ENCODE peak calls at places on chromosomes 11 and 22, in ten cellular contexts. One of them, this sample, is unnamed.
A peak's percentile ranks its signal among the peaks of the same experiment; 100 is the strongest.

GRCh38 chr11:8259316-8259995 is 4.2 kb downstream of the LMO1 start:
- DNase-seq in hepatocyte: no peak
- DNase-seq in A549: no peak
- DNase-seq in CD4-positive, alpha-beta memory T cell: no peak
- DNase-seq in effector memory CD4-positive, alpha-beta T cell: no peak
- DNase-seq in activated CD4-positive, alpha-beta T cell treated with anti-CD3 and anti-CD28 coated beads, Interleukin-2, amount 50 U/mL, for 24 hours: no peak
- DNase-seq in GM12891: no peak
- DNase-seq in GM12865: no peak
- DNase-seq in naive thymus-derived CD4-positive, alpha-beta T cell: no peak
- DNase-seq in activated T-cell treated with anti-CD3 and anti-CD28 coated beads for 48 hours: no peak
- DNase-seq in this sample: no peak

GRCh38 chr11:13007702-13008435 is 1.2 kb upstream of the RASSF10 start:
- DNase-seq in hepatocyte: peak; percentile 67
- DNase-seq in A549: peak; percentile 31
- DNase-seq in CD4-positive, alpha-beta memory T cell: no peak
- DNase-seq in effector memory CD4-positive, alpha-beta T cell: no peak
- DNase-seq in activated CD4-positive, alpha-beta T cell treated with anti-CD3 and anti-CD28 coated beads, Interleukin-2, amount 50 U/mL, for 24 hours: no peak
- DNase-seq in GM12891: no peak
- DNase-seq in GM12865: no peak
- DNase-seq in naive thymus-derived CD4-positive, alpha-beta T cell: no peak
- DNase-seq in activated T-cell treated with anti-CD3 and anti-CD28 coated beads for 48 hours: no peak
- DNase-seq in this sample: no peak

GRCh38 chr11:87356428-87356827 is 318.7 kb downstream of the TMEM135 start:
- DNase-seq in hepatocyte: no peak
- DNase-seq in A549: no peak
- DNase-seq in CD4-positive, alpha-beta memory T cell: no peak
- DNase-seq in effector memory CD4-positive, alpha-beta T cell: no peak
- DNase-seq in activated CD4-positive, alpha-beta T cell treated with anti-CD3 and anti-CD28 coated beads, Interleukin-2, amount 50 U/mL, for 24 hours: no peak
- DNase-seq in GM12891: no peak
- DNase-seq in GM12865: no peak
- DNase-seq in naive thymus-derived CD4-positive, alpha-beta T cell: no peak
- DNase-seq in activated T-cell treated with anti-CD3 and anti-CD28 coated beads for 48 hours: no peak
- DNase-seq in this sample: no peak

GRCh38 chr11:117820071-117820470 is 4.5 kb downstream of the FXYD2 start:
- DNase-seq in hepatocyte: no peak
- DNase-seq in A549: no peak
- DNase-seq in CD4-positive, alpha-beta memory T cell: no peak
- DNase-seq in effector memory CD4-positive, alpha-beta T cell: no peak
- DNase-seq in activated CD4-positive, alpha-beta T cell treated with anti-CD3 and anti-CD28 coated beads, Interleukin-2, amount 50 U/mL, for 24 hours: no peak
- DNase-seq in GM12891: no peak
- DNase-seq in GM12865: no peak
- DNase-seq in naive thymus-derived CD4-positive, alpha-beta T cell: no peak
- DNase-seq in activated T-cell treated with anti-CD3 and anti-CD28 coated beads for 48 hours: no peak
- DNase-seq in this sample: no peak

GRCh38 chr11:124865902-124866851 is 945 bp downstream of the ROBO3 start:
- DNase-seq in hepatocyte: peak; percentile 71
- DNase-seq in A549: peak; percentile 64
- DNase-seq in CD4-positive, alpha-beta memory T cell: peak; percentile 46
- DNase-seq in effector memory CD4-positive, alpha-beta T cell: peak; percentile 25
- DNase-seq in activated CD4-positive, alpha-beta T cell treated with anti-CD3 and anti-CD28 coated beads, Interleukin-2, amount 50 U/mL, for 24 hours: peak; percentile 19
- DNase-seq in GM12891: peak; percentile 64
- DNase-seq in GM12865: peak; percentile 19
- DNase-seq in naive thymus-derived CD4-positive, alpha-beta T cell: no peak
- DNase-seq in activated T-cell treated with anti-CD3 and anti-CD28 coated beads for 48 hours: peak; percentile 60
- DNase-seq in this sample: no peak

GRCh38 chr11:108340958-108341357 is 118.1 kb downstream of the ATM start:
- DNase-seq in hepatocyte: peak; percentile 74
- DNase-seq in A549: peak; percentile 6
- DNase-seq in CD4-positive, alpha-beta memory T cell: no peak
- DNase-seq in effector memory CD4-positive, alpha-beta T cell: no peak
- DNase-seq in activated CD4-positive, alpha-beta T cell treated with anti-CD3 and anti-CD28 coated beads, Interleukin-2, amount 50 U/mL, for 24 hours: no peak
- DNase-seq in GM12891: no peak
- DNase-seq in GM12865: no peak
- DNase-seq in naive thymus-derived CD4-positive, alpha-beta T cell: no peak
- DNase-seq in activated T-cell treated with anti-CD3 and anti-CD28 coated beads for 48 hours: no peak
- DNase-seq in this sample: no peak

GRCh38 chr11:131609317-131609716 is 238.9 kb downstream of the NTM start:
- DNase-seq in hepatocyte: peak; percentile 19
- DNase-seq in A549: no peak
- DNase-seq in CD4-positive, alpha-beta memory T cell: no peak
- DNase-seq in effector memory CD4-positive, alpha-beta T cell: no peak
- DNase-seq in activated CD4-positive, alpha-beta T cell treated with anti-CD3 and anti-CD28 coated beads, Interleukin-2, amount 50 U/mL, for 24 hours: no peak
- DNase-seq in GM12891: no peak
- DNase-seq in GM12865: no peak
- DNase-seq in naive thymus-derived CD4-positive, alpha-beta T cell: no peak
- DNase-seq in activated T-cell treated with anti-CD3 and anti-CD28 coated beads for 48 hours: no peak
- DNase-seq in this sample: no peak

GRCh38 chr11:27390959-27391326 is 27.9 kb upstream of the CCDC34 start:
- DNase-seq in hepatocyte: no peak
- DNase-seq in A549: no peak
- DNase-seq in CD4-positive, alpha-beta memory T cell: no peak
- DNase-seq in effector memory CD4-positive, alpha-beta T cell: no peak
- DNase-seq in activated CD4-positive, alpha-beta T cell treated with anti-CD3 and anti-CD28 coated beads, Interleukin-2, amount 50 U/mL, for 24 hours: no peak
- DNase-seq in GM12891: no peak
- DNase-seq in GM12865: no peak
- DNase-seq in naive thymus-derived CD4-positive, alpha-beta T cell: no peak
- DNase-seq in activated T-cell treated with anti-CD3 and anti-CD28 coated beads for 48 hours: no peak
- DNase-seq in this sample: no peak

GRCh38 chr22:41768420-41768819 is 32.1 kb upstream of the CCDC134 start:
- DNase-seq in hepatocyte: no peak
- DNase-seq in A549: no peak
- DNase-seq in CD4-positive, alpha-beta memory T cell: no peak
- DNase-seq in effector memory CD4-positive, alpha-beta T cell: no peak
- DNase-seq in activated CD4-positive, alpha-beta T cell treated with anti-CD3 and anti-CD28 coated beads, Interleukin-2, amount 50 U/mL, for 24 hours: no peak
- DNase-seq in GM12891: no peak
- DNase-seq in GM12865: peak; percentile 40
- DNase-seq in naive thymus-derived CD4-positive, alpha-beta T cell: no peak
- DNase-seq in activated T-cell treated with anti-CD3 and anti-CD28 coated beads for 48 hours: no peak
- DNase-seq in this sample: no peak

GRCh38 chr11:12599408-12600143 is 74.6 kb upstream of the TEAD1 start:
- DNase-seq in hepatocyte: peak; percentile 57
- DNase-seq in A549: peak; percentile 41
- DNase-seq in CD4-positive, alpha-beta memory T cell: peak; percentile 0
- DNase-seq in effector memory CD4-positive, alpha-beta T cell: no peak
- DNase-seq in activated CD4-positive, alpha-beta T cell treated with anti-CD3 and anti-CD28 coated beads, Interleukin-2, amount 50 U/mL, for 24 hours: peak; percentile 21
- DNase-seq in GM12891: peak; percentile 32
- DNase-seq in GM12865: peak; percentile 65
- DNase-seq in naive thymus-derived CD4-positive, alpha-beta T cell: no peak
- DNase-seq in activated T-cell treated with anti-CD3 and anti-CD28 coated beads for 48 hours: peak; percentile 44
- DNase-seq in this sample: peak; percentile 56

GRCh38 chr22:36860017-36860416 is 789 bp upstream of the NCF4 start:
- DNase-seq in hepatocyte: no peak
- DNase-seq in A549: no peak
- DNase-seq in CD4-positive, alpha-beta memory T cell: no peak
- DNase-seq in effector memory CD4-positive, alpha-beta T cell: no peak
- DNase-seq in activated CD4-positive, alpha-beta T cell treated with anti-CD3 and anti-CD28 coated beads, Interleukin-2, amount 50 U/mL, for 24 hours: no peak
- DNase-seq in GM12891: no peak
- DNase-seq in GM12865: peak; percentile 34
- DNase-seq in naive thymus-derived CD4-positive, alpha-beta T cell: no peak
- DNase-seq in activated T-cell treated with anti-CD3 and anti-CD28 coated beads for 48 hours: no peak
- DNase-seq in this sample: peak; percentile 9

GRCh38 chr22:27170491-27170890 is 513.1 kb downstream of the MIAT start:
- DNase-seq in hepatocyte: peak; percentile 38
- DNase-seq in A549: peak; percentile 21
- DNase-seq in CD4-positive, alpha-beta memory T cell: no peak
- DNase-seq in effector memory CD4-positive, alpha-beta T cell: no peak
- DNase-seq in activated CD4-positive, alpha-beta T cell treated with anti-CD3 and anti-CD28 coated beads, Interleukin-2, amount 50 U/mL, for 24 hours: no peak
- DNase-seq in GM12891: no peak
- DNase-seq in GM12865: no peak
- DNase-seq in naive thymus-derived CD4-positive, alpha-beta T cell: no peak
- DNase-seq in activated T-cell treated with anti-CD3 and anti-CD28 coated beads for 48 hours: no peak
- DNase-seq in this sample: no peak

GRCh38 chr22:35540600-35541253 is at the start of gene RASD2:
- DNase-seq in hepatocyte: peak; percentile 60
- DNase-seq in A549: peak; percentile 51
- DNase-seq in CD4-positive, alpha-beta memory T cell: peak; percentile 37
- DNase-seq in effector memory CD4-positive, alpha-beta T cell: no peak
- DNase-seq in activated CD4-positive, alpha-beta T cell treated with anti-CD3 and anti-CD28 coated beads, Interleukin-2, amount 50 U/mL, for 24 hours: peak; percentile 4
- DNase-seq in GM12891: peak; percentile 45
- DNase-seq in GM12865: peak; percentile 16
- DNase-seq in naive thymus-derived CD4-positive, alpha-beta T cell: peak; percentile 45
- DNase-seq in activated T-cell treated with anti-CD3 and anti-CD28 coated beads for 48 hours: peak; percentile 27
- DNase-seq in this sample: peak; percentile 61

GRCh38 chr22:47879346-47879745 is 1116.9 kb downstream of the TBC1D22A start:
- DNase-seq in hepatocyte: no peak
- DNase-seq in A549: no peak
- DNase-seq in CD4-positive, alpha-beta memory T cell: no peak
- DNase-seq in effector memory CD4-positive, alpha-beta T cell: no peak
- DNase-seq in activated CD4-positive, alpha-beta T cell treated with anti-CD3 and anti-CD28 coated beads, Interleukin-2, amount 50 U/mL, for 24 hours: no peak
- DNase-seq in GM12891: no peak
- DNase-seq in GM12865: no peak
- DNase-seq in naive thymus-derived CD4-positive, alpha-beta T cell: no peak
- DNase-seq in activated T-cell treated with anti-CD3 and anti-CD28 coated beads for 48 hours: no peak
- DNase-seq in this sample: no peak

GRCh38 chr11:119316729-119317591 is at the start of gene MCAM:
- DNase-seq in hepatocyte: peak; percentile 65
- DNase-seq in A549: no peak
- DNase-seq in CD4-positive, alpha-beta memory T cell: no peak
- DNase-seq in effector memory CD4-positive, alpha-beta T cell: no peak
- DNase-seq in activated CD4-positive, alpha-beta T cell treated with anti-CD3 and anti-CD28 coated beads, Interleukin-2, amount 50 U/mL, for 24 hours: no peak
- DNase-seq in GM12891: peak; percentile 21
- DNase-seq in GM12865: peak; percentile 52
- DNase-seq in naive thymus-derived CD4-positive, alpha-beta T cell: no peak
- DNase-seq in activated T-cell treated with anti-CD3 and anti-CD28 coated beads for 48 hours: no peak
- DNase-seq in this sample: no peak

GRCh38 chr11:23313001-23313400 is 452.7 kb upstream of the CCDC179 start:
- DNase-seq in hepatocyte: no peak
- DNase-seq in A549: no peak
- DNase-seq in CD4-positive, alpha-beta memory T cell: no peak
- DNase-seq in effector memory CD4-positive, alpha-beta T cell: no peak
- DNase-seq in activated CD4-positive, alpha-beta T cell treated with anti-CD3 and anti-CD28 coated beads, Interleukin-2, amount 50 U/mL, for 24 hours: no peak
- DNase-seq in GM12891: no peak
- DNase-seq in GM12865: no peak
- DNase-seq in naive thymus-derived CD4-positive, alpha-beta T cell: no peak
- DNase-seq in activated T-cell treated with anti-CD3 and anti-CD28 coated beads for 48 hours: no peak
- DNase-seq in this sample: no peak

GRCh38 chr22:19663821-19664325 is 50.4 kb upstream of the SEPTIN5 start:
- DNase-seq in hepatocyte: no peak
- DNase-seq in A549: no peak
- DNase-seq in CD4-positive, alpha-beta memory T cell: no peak
- DNase-seq in effector memory CD4-positive, alpha-beta T cell: no peak
- DNase-seq in activated CD4-positive, alpha-beta T cell treated with anti-CD3 and anti-CD28 coated beads, Interleukin-2, amount 50 U/mL, for 24 hours: no peak
- DNase-seq in GM12891: no peak
- DNase-seq in GM12865: no peak
- DNase-seq in naive thymus-derived CD4-positive, alpha-beta T cell: no peak
- DNase-seq in activated T-cell treated with anti-CD3 and anti-CD28 coated beads for 48 hours: no peak
- DNase-seq in this sample: no peak

GRCh38 chr11:45285931-45286632 is at the start of gene SYT13:
- DNase-seq in hepatocyte: peak; percentile 89
- DNase-seq in A549: peak; percentile 62
- DNase-seq in CD4-positive, alpha-beta memory T cell: no peak
- DNase-seq in effector memory CD4-positive, alpha-beta T cell: no peak
- DNase-seq in activated CD4-positive, alpha-beta T cell treated with anti-CD3 and anti-CD28 coated beads, Interleukin-2, amount 50 U/mL, for 24 hours: no peak
- DNase-seq in GM12891: no peak
- DNase-seq in GM12865: no peak
- DNase-seq in naive thymus-derived CD4-positive, alpha-beta T cell: no peak
- DNase-seq in activated T-cell treated with anti-CD3 and anti-CD28 coated beads for 48 hours: no peak
- DNase-seq in this sample: no peak

This sample was measured in NAMALWA.